ENCODE peak calls at places on chromosomes 4 and X, in four cellular contexts. G is K562, Q is lower lobe of right lung, K is dorsolateral prefrontal cortex. Y is an unnamed sample. For H3K27me3, the result is how much of the 10 kb centered on the place peaks cover.

GRCh38 chr4:135694066-135694465 is 1492.5 kb upstream of the PABPC4L start:
- DNase-seq in G (no peak), Q (no peak), K (no peak), Y (no peak)

GRCh38 chr4:90165883-90166282 is 38.7 kb downstream of the CCSER1 start:
- DNase-seq in G (no peak), Q (no peak), K (no peak), Y (no peak)

GRCh38 chr4:79597266-79597665 is 189.2 kb upstream of the GK2 start:
- DNase-seq in G (no peak), Q (no peak), K (no peak), Y (no peak)

GRCh38 chr4:113169368-113169767 is 119.9 kb downstream of the ANK2 start:
- DNase-seq in G (no peak), Q (no peak), K (no peak), Y (no peak)

GRCh38 chr4:48909697-48910096 is 3.1 kb upstream of the OCIAD2 start:
- DNase-seq in G (no peak), Q (no peak), K (peak), Y (peak)

GRCh38 chr4:140271553-140271952 is 101.9 kb upstream of the SCOC start:
- DNase-seq in G (no peak), Q (no peak), K (no peak), Y (no peak)

GRCh38 chrX:53080628-53081580 is 1.3 kb upstream of the TSPYL2 start:
- DNase-seq in G (no peak), Q (no peak), K (no peak), Y (no peak)

GRCh38 chr4:90025248-90025647 is 101.9 kb upstream of the CCSER1 start:
- DNase-seq in G (no peak), Q (no peak), K (no peak), Y (no peak)

GRCh38 chr4:151429957-151430548 is 21.1 kb downstream of the FHIP1A start:
- DNase-seq in G (no peak), Q (no peak), K (no peak), Y (no peak)

GRCh38 chr4:158850800-158851644 is 82.2 kb downstream of the FNIP2 start:
- DNase-seq in G (peak), Q (no peak), K (no peak), Y (no peak)

GRCh38 chrX:129772796-129773431 is 6.8 kb upstream of the SASH3 start:
- DNase-seq in G (no peak), Q (peak), K (peak), Y (peak)

GRCh38 chr4:14855719-14856075 is 146.6 kb upstream of the CPEB2 start:
- DNase-seq in G (no peak), Q (no peak), K (no peak), Y (no peak)

GRCh38 chr4:184960505-184960971 is 57.8 kb upstream of the HELT start:
- DNase-seq in G (no peak), Q (no peak), K (no peak), Y (no peak)

DNA sequence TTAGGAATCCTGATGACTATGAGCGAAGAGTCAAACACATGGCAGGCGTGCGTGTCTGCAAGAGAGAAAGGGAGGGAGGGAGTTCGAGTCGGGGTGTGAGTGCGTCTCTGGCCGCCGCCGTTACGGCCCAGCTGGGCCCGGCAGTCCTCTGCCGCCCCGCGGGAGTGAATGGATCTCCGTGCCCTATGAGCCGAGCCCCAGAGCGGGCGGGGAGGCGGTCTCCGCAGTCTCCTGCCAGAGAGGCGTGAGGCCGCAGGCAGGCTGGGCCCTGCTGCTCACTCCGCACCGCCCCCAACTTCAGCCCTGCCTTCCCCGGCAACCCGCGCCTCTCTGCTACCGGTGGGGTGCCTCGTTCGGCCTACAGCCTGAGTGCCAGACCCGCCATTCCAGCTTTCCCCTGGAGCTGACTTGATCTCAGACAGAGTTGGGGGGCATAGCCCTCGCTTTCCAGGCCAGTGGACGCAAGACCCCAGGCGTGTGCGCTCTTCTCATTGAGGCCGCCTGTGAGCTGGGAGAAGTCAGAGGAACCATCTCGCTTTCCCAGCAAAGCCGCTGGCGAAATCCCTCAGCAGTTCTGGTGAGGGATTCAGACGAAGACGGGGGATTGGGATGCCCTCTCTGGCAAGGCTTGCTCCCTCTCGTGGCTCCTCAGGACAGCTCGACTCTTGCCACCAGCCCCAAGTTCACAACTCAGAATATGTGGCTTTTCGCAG is 1.4 kb downstream of the SLC16A2 start:
- DNase-seq in G (no peak), Q (peak), K (peak), Y (no peak)
- TF ChIP-seq CTCF in G (no peak), Q (no peak), K (no peak), Y (no peak)

GRCh38 chrX:139784788-139785187 is 76.8 kb upstream of the MCF2 start:
- DNase-seq in G (no peak), Q (no peak), K (no peak), Y (no peak)

GRCh38 chrX:139787601-139788000 is 79.6 kb upstream of the MCF2 start:
- DNase-seq in G (no peak), Q (no peak), K (no peak), Y (no peak)

GRCh38 chrX:139783959-139784358 is 76.0 kb upstream of the MCF2 start:
- DNase-seq in G (no peak), Q (no peak), K (no peak), Y (no peak)
- H3K27me3 ChIP-seq in G (under half), Q (under half), K (under half), Y (under half)

GRCh38 chr4:167143018-167143417 is 91.3 kb downstream of the SPOCK3 start:
- DNase-seq in G (no peak), Q (no peak), K (no peak), Y (no peak)
- H3K4me3 ChIP-seq in G (no peak), Q (no peak), K (no peak), Y (no peak)

DNA sequence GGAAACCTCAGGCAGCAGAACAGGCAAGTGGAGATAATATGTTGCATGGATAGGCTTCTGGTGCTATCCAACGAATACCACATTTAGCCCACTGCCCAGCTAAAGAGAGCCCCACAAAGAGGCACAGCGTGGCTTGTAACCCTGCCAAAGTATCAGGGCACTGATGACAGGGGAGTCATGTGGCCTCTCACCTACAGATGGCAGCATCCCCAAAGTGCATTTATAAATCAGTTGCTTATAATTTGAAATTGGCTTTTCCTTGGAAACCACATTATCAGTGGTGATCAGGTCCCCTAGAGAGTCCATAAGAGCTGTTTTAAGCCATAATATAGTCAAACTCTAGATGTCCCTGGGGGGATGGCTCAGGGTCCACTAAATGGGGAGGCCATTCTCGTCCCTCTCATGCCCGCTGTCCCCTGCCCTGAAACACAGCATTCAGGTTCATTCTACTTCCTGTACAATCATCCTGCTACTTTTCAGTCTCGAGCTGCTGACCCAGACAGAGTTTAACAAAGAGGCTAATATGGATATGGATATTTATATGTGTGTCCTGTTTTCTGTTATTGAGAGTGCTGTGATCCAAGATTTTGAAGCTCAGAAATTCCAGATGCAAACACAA is 28.6 kb downstream of the SRPX start:
- DNase-seq in G (peak), Q (no peak), K (no peak), Y (no peak)
- TF ChIP-seq CTCF in G (peak), Q (peak), K (no peak), Y (no peak)

GRCh38 chrX:132662844-132663243 is 174.0 kb upstream of the MBNL3 start:
- DNase-seq in G (no peak), Q (no peak), K (no peak), Y (no peak)
- H3K27me3 ChIP-seq in G (under half), Q (under half), K (under half), Y (under half)

DNA sequence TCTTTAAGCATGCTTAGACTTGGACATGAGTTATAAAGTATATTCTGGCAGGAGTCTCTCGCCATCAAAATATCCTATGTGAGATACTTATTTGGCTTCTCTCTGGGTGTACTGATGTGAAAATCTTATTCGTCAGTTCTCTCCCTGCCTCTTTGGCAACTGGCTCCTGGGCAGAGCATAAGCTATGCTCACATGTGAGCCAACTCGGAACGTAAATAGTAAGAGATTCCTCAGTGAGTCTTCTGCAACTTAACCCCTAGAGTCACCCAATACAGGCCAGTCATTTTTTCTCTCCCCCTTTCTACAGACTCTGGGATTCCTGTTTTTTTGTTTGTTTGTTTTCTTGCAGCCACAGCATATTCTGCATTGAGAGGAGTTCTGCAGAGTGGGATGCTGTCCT is 91.7 kb downstream of the MAGEB17 start:
- DNase-seq in G (no peak), Q (no peak), K (no peak), Y (no peak)
- H3K4me3 ChIP-seq in G (no peak), Q (no peak), K (no peak), Y (no peak)

DNA sequence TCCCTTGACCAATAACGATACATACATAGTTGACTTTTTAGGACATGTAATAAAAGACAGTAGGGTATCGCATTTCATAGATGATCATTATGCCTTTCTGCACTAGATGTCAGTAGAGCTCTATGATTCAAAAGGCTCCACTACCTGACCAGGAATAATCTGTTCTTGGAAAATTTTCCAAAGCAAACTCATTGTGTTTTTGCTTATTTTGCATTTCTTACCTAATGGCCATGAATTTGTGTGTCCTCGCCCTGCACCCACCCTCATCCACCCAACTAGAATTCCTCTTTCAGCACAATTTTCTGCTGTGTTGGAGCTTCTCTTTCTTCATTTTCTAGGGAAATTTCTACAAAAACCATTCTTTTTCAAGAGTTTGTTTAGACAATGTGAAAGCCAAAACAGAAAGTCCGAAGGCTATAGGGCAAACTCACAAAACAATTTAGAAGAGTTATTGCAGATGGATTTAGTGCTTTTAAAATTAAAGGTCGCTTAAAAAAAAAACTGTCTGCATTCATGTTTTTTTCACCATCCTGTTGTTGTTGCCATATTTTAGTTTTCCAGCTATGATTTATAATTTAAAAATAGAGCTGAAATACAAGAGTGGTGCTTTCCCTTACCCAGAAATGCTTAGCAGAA is 183.6 kb downstream of the SPATA18 start:
- DNase-seq in G (no peak), Q (no peak), K (no peak), Y (no peak)
- TF ChIP-seq CTCF in G (peak), Q (peak), K (peak), Y (no peak)

DNA sequence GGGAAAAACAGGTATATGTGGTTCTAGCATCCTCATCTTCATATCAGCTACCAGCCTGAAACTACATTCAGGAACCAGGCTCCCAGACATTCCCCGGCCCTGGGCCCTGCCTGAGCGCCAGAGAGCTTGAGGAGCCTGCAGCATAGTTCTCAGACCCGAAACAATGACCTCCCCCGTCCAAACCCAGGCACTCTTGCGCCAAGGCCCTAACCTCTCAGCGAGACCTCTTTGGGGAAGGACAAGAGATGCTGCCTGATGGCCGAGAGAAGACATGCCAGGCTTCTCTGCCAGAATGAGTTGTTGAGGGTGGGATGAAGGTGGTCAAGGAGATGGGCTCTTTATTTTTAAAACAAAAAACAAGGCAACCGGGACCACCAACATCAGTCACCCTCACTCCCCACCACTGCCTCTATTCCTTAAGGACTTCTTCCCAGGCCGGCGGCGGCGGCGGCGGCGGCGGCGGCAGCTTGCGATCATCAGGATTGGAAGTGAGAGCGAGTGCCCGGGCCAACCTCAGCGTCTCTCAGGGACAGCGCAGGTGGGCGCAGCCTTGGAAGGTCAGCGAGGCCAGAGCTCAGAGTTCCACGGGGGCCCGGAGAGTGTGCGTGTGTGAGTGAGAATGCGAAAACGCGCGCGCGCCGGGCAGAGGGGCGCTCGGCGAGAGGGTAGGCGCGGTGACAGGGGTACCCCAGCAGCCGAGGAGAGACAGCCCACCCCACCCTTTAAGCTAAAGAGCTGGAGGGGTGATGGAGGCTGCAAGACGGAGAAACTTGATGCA is 619 bp downstream of the INPP4B start:
- DNase-seq in G (no peak), Q (peak), K (peak), Y (no peak)
- H3K27me3 ChIP-seq in G (under half), Q (under half), K (under half), Y (under half)

GRCh38 chr4:124943938-124944337 is 231.4 kb upstream of the ANKRD50 start:
- DNase-seq in G (no peak), Q (no peak), K (no peak), Y (no peak)

GRCh38 chr4:124940387-124940786 is 227.9 kb upstream of the ANKRD50 start:
- DNase-seq in G (no peak), Q (no peak), K (no peak), Y (no peak)

GRCh38 chr4:124941267-124941666 is 228.7 kb upstream of the ANKRD50 start:
- DNase-seq in G (no peak), Q (no peak), K (no peak), Y (no peak)

GRCh38 chr4:124945422-124945821 is 232.9 kb upstream of the ANKRD50 start:
- DNase-seq in G (no peak), Q (no peak), K (no peak), Y (no peak)

DNA sequence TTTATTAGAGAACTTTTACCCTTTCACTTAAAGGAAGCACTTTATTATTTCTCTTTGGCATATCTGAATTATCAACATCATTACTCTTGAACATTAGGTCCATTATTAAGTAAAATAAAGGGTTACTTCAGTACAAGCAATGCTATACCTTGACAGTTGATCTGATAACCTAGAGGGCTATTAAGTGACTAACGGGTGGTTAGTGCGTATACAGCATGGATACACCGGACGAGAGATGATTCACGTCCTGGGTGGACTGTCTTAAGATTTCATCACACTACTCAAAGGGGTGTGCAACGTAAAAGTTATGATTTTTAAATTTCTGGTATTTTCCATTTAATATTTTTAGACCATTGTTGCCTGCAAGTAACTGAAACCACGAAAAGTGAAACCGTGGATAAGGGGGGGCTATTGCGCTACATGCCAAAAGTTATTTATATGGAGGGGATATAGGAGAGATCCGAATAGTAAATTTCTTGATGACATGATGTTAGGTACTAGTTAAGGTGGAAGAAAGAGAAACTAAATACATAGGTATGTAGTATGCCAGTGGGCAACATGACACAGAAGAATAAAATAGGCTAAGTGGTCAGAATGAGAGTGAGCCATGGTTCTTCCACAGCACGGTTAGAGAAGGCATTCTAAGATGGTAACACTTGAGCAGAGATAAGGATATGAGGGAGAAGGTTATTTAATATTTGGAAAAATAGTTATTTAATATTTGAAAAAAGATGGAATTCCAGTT is 230.8 kb upstream of the ANKRD50 start:
- DNase-seq in G (no peak), Q (no peak), K (no peak), Y (no peak)
- H3K4me3 ChIP-seq in G (no peak), Q (no peak), K (no peak), Y (no peak)

GRCh38 chrX:124679199-124679598 is 332.8 kb downstream of the SH2D1A start:
- DNase-seq in G (no peak), Q (no peak), K (no peak), Y (no peak)
- TF ChIP-seq CTCF in G (no peak), Q (no peak), K (no peak), Y (no peak)